ENCODE peak calls at places on chromosome 9, in four cellular contexts. One of them, this sample, is unnamed.

GRCh38 chr9:87383341-87384150 is 114.1 kb upstream of the DAPK1 start:
- DNase-seq in NCI-H1105 treated with DMSO at 0.1 percent for 48 hours: no peak
- DNase-seq in activated T-cell treated with anti-CD3 and anti-CD28 coated beads for 1 hour: no peak
- DNase-seq in hepatocyte: no peak
- DNase-seq in this sample: no peak

GRCh38 chr9:3751125-3751758 is 225.4 kb upstream of the RFX3 start:
- DNase-seq in NCI-H1105 treated with DMSO at 0.1 percent for 48 hours: no peak
- DNase-seq in activated T-cell treated with anti-CD3 and anti-CD28 coated beads for 1 hour: no peak
- DNase-seq in hepatocyte: no peak
- DNase-seq in this sample: no peak

GRCh38 chr9:98488578-98489312 is 220.0 kb downstream of the GABBR2 start:
- DNase-seq in NCI-H1105 treated with DMSO at 0.1 percent for 48 hours: no peak
- DNase-seq in activated T-cell treated with anti-CD3 and anti-CD28 coated beads for 1 hour: no peak
- DNase-seq in hepatocyte: peak
- DNase-seq in this sample: peak

GRCh38 chr9:70935856-70936255 is 185.6 kb downstream of the TRPM3 start:
- DNase-seq in NCI-H1105 treated with DMSO at 0.1 percent for 48 hours: no peak
- DNase-seq in activated T-cell treated with anti-CD3 and anti-CD28 coated beads for 1 hour: no peak
- DNase-seq in hepatocyte: no peak
- DNase-seq in this sample: no peak

GRCh38 chr9:75683591-75683990 is 206.9 kb upstream of the PCSK5 start:
- DNase-seq in NCI-H1105 treated with DMSO at 0.1 percent for 48 hours: no peak
- DNase-seq in activated T-cell treated with anti-CD3 and anti-CD28 coated beads for 1 hour: no peak
- DNase-seq in hepatocyte: no peak
- DNase-seq in this sample: no peak

GRCh38 chr9:121685795-121686377 is 34.5 kb downstream of the DAB2IP start:
- DNase-seq in NCI-H1105 treated with DMSO at 0.1 percent for 48 hours: no peak
- DNase-seq in activated T-cell treated with anti-CD3 and anti-CD28 coated beads for 1 hour: no peak
- DNase-seq in hepatocyte: no peak
- DNase-seq in this sample: no peak

GRCh38 chr9:136567651-136568287 is 21.9 kb upstream of the NOTCH1 start:
- DNase-seq in NCI-H1105 treated with DMSO at 0.1 percent for 48 hours: no peak
- DNase-seq in activated T-cell treated with anti-CD3 and anti-CD28 coated beads for 1 hour: no peak
- DNase-seq in hepatocyte: peak
- DNase-seq in this sample: peak

GRCh38 chr9:98795970-98796363 is 388 bp downstream of the ANKS6 start:
- DNase-seq in NCI-H1105 treated with DMSO at 0.1 percent for 48 hours: peak
- DNase-seq in activated T-cell treated with anti-CD3 and anti-CD28 coated beads for 1 hour: no peak
- DNase-seq in hepatocyte: peak
- DNase-seq in this sample: peak

GRCh38 chr9:127185931-127186781 is 63.7 kb upstream of the ANGPTL2 start:
- DNase-seq in NCI-H1105 treated with DMSO at 0.1 percent for 48 hours: no peak
- DNase-seq in activated T-cell treated with anti-CD3 and anti-CD28 coated beads for 1 hour: no peak
- DNase-seq in hepatocyte: peak
- DNase-seq in this sample: no peak

GRCh38 chr9:969693-970309 is 6.7 kb upstream of the DMRT3 start:
- DNase-seq in NCI-H1105 treated with DMSO at 0.1 percent for 48 hours: no peak
- DNase-seq in activated T-cell treated with anti-CD3 and anti-CD28 coated beads for 1 hour: no peak
- DNase-seq in hepatocyte: no peak
- DNase-seq in this sample: no peak

GRCh38 chr9:113589890-113590289 is 126.4 kb downstream of the RGS3 start:
- DNase-seq in NCI-H1105 treated with DMSO at 0.1 percent for 48 hours: no peak
- DNase-seq in activated T-cell treated with anti-CD3 and anti-CD28 coated beads for 1 hour: no peak
- DNase-seq in hepatocyte: peak
- DNase-seq in this sample: no peak

GRCh38 chr9:111993319-111993718 is 96.7 kb downstream of the UGCG start:
- DNase-seq in NCI-H1105 treated with DMSO at 0.1 percent for 48 hours: no peak
- DNase-seq in activated T-cell treated with anti-CD3 and anti-CD28 coated beads for 1 hour: no peak
- DNase-seq in hepatocyte: no peak
- DNase-seq in this sample: no peak

GRCh38 chr9:6034954-6035353 is 19.5 kb upstream of the RANBP6 start:
- DNase-seq in NCI-H1105 treated with DMSO at 0.1 percent for 48 hours: no peak
- DNase-seq in activated T-cell treated with anti-CD3 and anti-CD28 coated beads for 1 hour: no peak
- DNase-seq in hepatocyte: no peak
- DNase-seq in this sample: no peak

GRCh38 chr9:126690431-126691051 is 76.8 kb downstream of the LMX1B start:
- DNase-seq in NCI-H1105 treated with DMSO at 0.1 percent for 48 hours: peak
- DNase-seq in activated T-cell treated with anti-CD3 and anti-CD28 coated beads for 1 hour: peak
- DNase-seq in hepatocyte: peak
- DNase-seq in this sample: peak

GRCh38 chr9:124456341-124457078 is 6.3 kb downstream of the ADGRD2 start:
- DNase-seq in NCI-H1105 treated with DMSO at 0.1 percent for 48 hours: no peak
- DNase-seq in activated T-cell treated with anti-CD3 and anti-CD28 coated beads for 1 hour: no peak
- DNase-seq in hepatocyte: no peak
- DNase-seq in this sample: peak

GRCh38 chr9:113436753-113437515 is 26.4 kb downstream of the C9orf43 start:
- DNase-seq in NCI-H1105 treated with DMSO at 0.1 percent for 48 hours: no peak
- DNase-seq in activated T-cell treated with anti-CD3 and anti-CD28 coated beads for 1 hour: no peak
- DNase-seq in hepatocyte: no peak
- DNase-seq in this sample: no peak

GRCh38 chr9:76373173-76373771 is 21.0 kb downstream of the RFK start:
- DNase-seq in NCI-H1105 treated with DMSO at 0.1 percent for 48 hours: no peak
- DNase-seq in activated T-cell treated with anti-CD3 and anti-CD28 coated beads for 1 hour: no peak
- DNase-seq in hepatocyte: peak
- DNase-seq in this sample: no peak

GRCh38 chr9:127130661-127131538 is 8.5 kb upstream of the ANGPTL2 start:
- DNase-seq in NCI-H1105 treated with DMSO at 0.1 percent for 48 hours: no peak
- DNase-seq in activated T-cell treated with anti-CD3 and anti-CD28 coated beads for 1 hour: no peak
- DNase-seq in hepatocyte: peak
- DNase-seq in this sample: no peak

GRCh38 chr9:3936520-3937235 is 363.2 kb downstream of the GLIS3 start:
- DNase-seq in NCI-H1105 treated with DMSO at 0.1 percent for 48 hours: no peak
- DNase-seq in activated T-cell treated with anti-CD3 and anti-CD28 coated beads for 1 hour: no peak
- DNase-seq in hepatocyte: no peak
- DNase-seq in this sample: no peak

GRCh38 chr9:116279230-116279629 is 125.6 kb downstream of the PAPPA start:
- DNase-seq in NCI-H1105 treated with DMSO at 0.1 percent for 48 hours: no peak
- DNase-seq in activated T-cell treated with anti-CD3 and anti-CD28 coated beads for 1 hour: no peak
- DNase-seq in hepatocyte: peak
- DNase-seq in this sample: no peak

GRCh38 chr9:122579874-122580273 is 3.3 kb downstream of the OR1L8 start:
- DNase-seq in NCI-H1105 treated with DMSO at 0.1 percent for 48 hours: no peak
- DNase-seq in activated T-cell treated with anti-CD3 and anti-CD28 coated beads for 1 hour: no peak
- DNase-seq in hepatocyte: no peak
- DNase-seq in this sample: no peak

GRCh38 chr9:72983512-72984021 is 30.7 kb upstream of the ALDH1A1 start:
- DNase-seq in NCI-H1105 treated with DMSO at 0.1 percent for 48 hours: no peak
- DNase-seq in activated T-cell treated with anti-CD3 and anti-CD28 coated beads for 1 hour: no peak
- DNase-seq in hepatocyte: peak
- DNase-seq in this sample: no peak

GRCh38 chr9:135671591-135672041 is 8.5 kb downstream of the LCN9 start:
- DNase-seq in NCI-H1105 treated with DMSO at 0.1 percent for 48 hours: no peak
- DNase-seq in activated T-cell treated with anti-CD3 and anti-CD28 coated beads for 1 hour: no peak
- DNase-seq in hepatocyte: no peak
- DNase-seq in this sample: peak

GRCh38 chr9:100555471-100555870 is 22.4 kb upstream of the CAVIN4 start:
- DNase-seq in NCI-H1105 treated with DMSO at 0.1 percent for 48 hours: no peak
- DNase-seq in activated T-cell treated with anti-CD3 and anti-CD28 coated beads for 1 hour: no peak
- DNase-seq in hepatocyte: no peak
- DNase-seq in this sample: no peak

GRCh38 chr9:88990721-88991065 is 575 bp upstream of the S1PR3 start:
- DNase-seq in NCI-H1105 treated with DMSO at 0.1 percent for 48 hours: no peak
- DNase-seq in activated T-cell treated with anti-CD3 and anti-CD28 coated beads for 1 hour: no peak
- DNase-seq in hepatocyte: peak
- DNase-seq in this sample: no peak

GRCh38 chr9:125844611-125845010 is 97.4 kb downstream of the PBX3 start:
- DNase-seq in NCI-H1105 treated with DMSO at 0.1 percent for 48 hours: no peak
- DNase-seq in activated T-cell treated with anti-CD3 and anti-CD28 coated beads for 1 hour: no peak
- DNase-seq in hepatocyte: no peak
- DNase-seq in this sample: no peak

GRCh38 chr9:20355022-20355421 is 267.3 kb downstream of the MLLT3 start:
- DNase-seq in NCI-H1105 treated with DMSO at 0.1 percent for 48 hours: no peak
- DNase-seq in activated T-cell treated with anti-CD3 and anti-CD28 coated beads for 1 hour: no peak
- DNase-seq in hepatocyte: peak
- DNase-seq in this sample: no peak